ENCODE peak calls at places on chromosomes 7 and 10, in five cellular contexts. R, J, P, K and F are unnamed samples.
A peak's percentile ranks its signal among the peaks of the same experiment; 100 is the strongest.

GRCh38 chr7:91126762-91127161 is 137.5 kb upstream of the FZD1 start:
- DNase-seq in J (no peak), R (no peak), P (no peak), K (no peak), F (no peak)

GRCh38 chr7:128059143-128059975 is 28.1 kb upstream of the LRRC4 start:
- DNase-seq in P (no peak), R (no peak), K (no peak), J (no peak), F (no peak)

GRCh38 chr10:14560794-14561765 is 213.6 kb downstream of the FAM107B start:
- DNase-seq in K (no peak), J (no peak), P (no peak), R (no peak), F (no peak)

GRCh38 chr7:116209561-116210070 is 723 bp upstream of the TES start:
- DNase-seq in P (no peak), J (no peak), R (no peak), K (no peak), F (no peak)

GRCh38 chr7:149774237-149775175 is 1.1 kb upstream of the ZNF467 start:
- DNase-seq in J (no peak), R (no peak), P (no peak), K (no peak), F (peak; percentile 65)

GRCh38 chr7:55335786-55336185 is 29.4 kb upstream of the LANCL2 start:
- DNase-seq in P (no peak), J (no peak), K (no peak), R (no peak), F (no peak)

GRCh38 chr7:121182902-121183301 is 145.9 kb upstream of the WNT16 start:
- DNase-seq in R (no peak), K (no peak), P (no peak), J (no peak), F (no peak)

GRCh38 chr7:2000801-2001321 is 231.9 kb downstream of the MAD1L1 start:
- DNase-seq in K (no peak), R (no peak), P (no peak), J (no peak), F (no peak)

GRCh38 chr10:65377687-65378086 is 1548.1 kb upstream of the LRRTM3 start:
- DNase-seq in J (no peak), P (no peak), K (no peak), R (no peak), F (no peak)

GRCh38 chr10:17905491-17905890 is 46.2 kb upstream of the SLC39A12 start:
- DNase-seq in P (peak; percentile 34), R (no peak), K (no peak), J (no peak), F (no peak)

GRCh38 chr7:157964521-157964920 is 623.1 kb downstream of the PTPRN2 start:
- DNase-seq in K (no peak), R (no peak), P (no peak), J (no peak), F (no peak)

GRCh38 chr7:46764100-46764941 is 817.6 kb downstream of the TNS3 start:
- DNase-seq in J (no peak), K (no peak), R (no peak), P (peak; percentile 98), F (peak; percentile 5)

GRCh38 chr7:111827863-111828504 is 265.7 kb upstream of the IMMP2L start:
- DNase-seq in P (peak; percentile 49), J (no peak), R (no peak), K (no peak), F (peak; percentile 57)

GRCh38 chr7:82443044-82443800 is at the start of gene CACNA2D1:
- DNase-seq in R (peak; percentile 60), K (peak; percentile 55), P (peak; percentile 16), J (no peak), F (no peak)

GRCh38 chr10:44238212-44238611 is 146.7 kb downstream of the CXCL12 start:
- DNase-seq in P (no peak), J (no peak), K (no peak), R (no peak), F (no peak)

GRCh38 chr10:112526130-112526529 is 79.1 kb downstream of the VTI1A start:
- DNase-seq in J (no peak), P (peak; percentile 34), K (no peak), R (no peak), F (no peak)

GRCh38 chr10:6537704-6538103 is 42.4 kb downstream of the PRKCQ start:
- DNase-seq in J (no peak), P (no peak), K (no peak), R (no peak), F (no peak)

GRCh38 chr7:132255898-132256297 is 320.4 kb downstream of the PLXNA4 start:
- DNase-seq in J (no peak), R (no peak), K (no peak), P (no peak), F (peak; percentile 19)

GRCh38 chr10:121137533-121137932 is 286.4 kb downstream of the WDR11 start:
- DNase-seq in P (no peak), J (no peak), K (no peak), R (no peak), F (no peak)

GRCh38 chr7:139799586-139799985 is 21.8 kb upstream of the HIPK2 start:
- DNase-seq in K (no peak), J (no peak), P (no peak), R (no peak), F (no peak)

GRCh38 chr10:108787932-108788331 is 1135.4 kb downstream of the XPNPEP1 start:
- DNase-seq in K (no peak), P (peak; percentile 84), R (no peak), J (no peak), F (no peak)

GRCh38 chr7:98178321-98178720 is 32.9 kb upstream of the BHLHA15 start:
- DNase-seq in K (no peak), P (no peak), J (no peak), R (no peak), F (peak; percentile 92)